ENCODE peak calls at places on chromosome 9, in eight cellular contexts. Q is stomach, J is lower leg skin, M is esophagus squamous epithelium, S is NB4, K is ovary, I is HCT116, C is sigmoid colon. D is an unnamed sample.

GRCh38 chr9:106953166-106953565 is 90.2 kb downstream of the ZNF462 start:
- DNase-seq in C (no peak), I (no peak), K (no peak), M (no peak), Q (no peak), S (no peak), J (no peak), D (no peak)

GRCh38 chr9:29548436-29548835 is 1975.2 kb upstream of the C9orf72 start:
- DNase-seq in C (no peak), K (no peak), M (no peak), I (no peak), J (no peak), Q (no peak), S (no peak), D (no peak)

GRCh38 chr9:83582026-83582425 is 40.9 kb upstream of the IDNK start:
- DNase-seq in Q (no peak), C (no peak), S (no peak), J (no peak), M (no peak), K (no peak), I (no peak), D (no peak)

GRCh38 chr9:136366826-136367225 is 3.3 kb upstream of the DNLZ start:
- DNase-seq in I (no peak), Q (no peak), K (no peak), S (no peak), J (no peak), C (no peak), M (no peak), D (no peak)

GRCh38 chr9:124782661-124783574 is 6.0 kb downstream of the OLFML2A start:
- DNase-seq in C (peak), M (no peak), I (no peak), Q (peak), S (no peak), K (peak), J (peak), D (no peak)

GRCh38 chr9:68546596-68547390 is 6.1 kb upstream of the TMEM252 start:
- DNase-seq in K (no peak), I (no peak), C (no peak), M (no peak), S (peak), J (no peak), Q (no peak), D (no peak)

GRCh38 chr9:96487949-96488348 is 38.0 kb downstream of the HABP4 start:
- DNase-seq in S (no peak), I (no peak), J (no peak), Q (no peak), C (no peak), K (peak), M (no peak), D (no peak)

GRCh38 chr9:35829084-35829763 is at the start of gene TMEM8B:
- DNase-seq in Q (peak), K (peak), C (peak), I (peak), M (peak), J (peak), S (peak), D (peak)

GRCh38 chr9:136860933-136861873 is 4.9 kb downstream of the EDF1 start:
- DNase-seq in I (no peak), C (peak), J (no peak), M (no peak), S (no peak), Q (no peak), K (no peak), D (peak)

GRCh38 chr9:132973713-132974112 is 4.8 kb upstream of the GFI1B start:
- DNase-seq in I (peak), Q (no peak), M (no peak), J (no peak), K (no peak), S (peak), C (no peak), D (no peak)

GRCh38 chr9:106619211-106619610 is 243.8 kb upstream of the ZNF462 start:
- DNase-seq in I (no peak), J (no peak), Q (no peak), C (no peak), K (no peak), M (no peak), S (no peak), D (no peak)

GRCh38 chr9:85941966-85942912 is 1.3 kb downstream of the NAA35 start:
- DNase-seq in M (no peak), I (no peak), Q (no peak), K (no peak), J (no peak), C (no peak), S (no peak), D (no peak)

GRCh38 chr9:79572891-79573696 is 1.3 kb downstream of the TLE4 start:
- DNase-seq in K (peak), S (peak), M (no peak), C (peak), Q (peak), J (peak), I (no peak), D (peak)

GRCh38 chr9:131999692-132000551 is 79.7 kb downstream of the MED27 start:
- DNase-seq in Q (no peak), K (no peak), M (no peak), S (no peak), I (no peak), C (no peak), J (no peak), D (no peak)

GRCh38 chr9:70412678-70413426 is 1.6 kb downstream of the KLF9 start:
- DNase-seq in Q (peak), I (no peak), J (peak), C (peak), K (peak), S (peak), M (peak), D (peak)

GRCh38 chr9:31323726-31324444 is 1060.6 kb upstream of the ACO1 start:
- DNase-seq in J (no peak), C (no peak), M (no peak), I (no peak), K (no peak), S (no peak), Q (no peak), D (no peak)

GRCh38 chr9:136021891-136022681 is 60.9 kb upstream of the UBAC1 start:
- DNase-seq in Q (no peak), J (peak), S (no peak), M (no peak), C (peak), K (peak), I (no peak), D (peak)

GRCh38 chr9:20906326-20906725 is 125.1 kb downstream of the HACD4 start:
- DNase-seq in K (no peak), S (no peak), J (no peak), C (no peak), M (no peak), Q (no peak), I (no peak), D (no peak)

GRCh38 chr9:132804576-132805295 is 73.3 kb downstream of the AK8 start:
- DNase-seq in C (no peak), Q (no peak), J (peak), I (no peak), S (no peak), M (no peak), K (no peak), D (no peak)

GRCh38 chr9:126335837-126336236 is 9.2 kb downstream of the MVB12B start:
- DNase-seq in I (no peak), C (no peak), K (no peak), Q (no peak), M (no peak), S (no peak), J (peak), D (no peak)

GRCh38 chr9:109417585-109418544 is 80.2 kb downstream of the PTPN3 start:
- DNase-seq in J (no peak), Q (no peak), M (no peak), I (no peak), S (peak), K (no peak), C (no peak), D (no peak)

GRCh38 chr9:136085815-136086212 is 9.3 kb downstream of the NACC2 start:
- DNase-seq in M (no peak), S (no peak), Q (peak), C (peak), J (no peak), I (no peak), K (peak), D (peak)

GRCh38 chr9:20760246-20760901 is 76.3 kb downstream of the FOCAD start:
- DNase-seq in I (no peak), C (no peak), M (no peak), S (no peak), K (no peak), Q (no peak), J (no peak), D (no peak)

GRCh38 chr9:129166962-129167557 is 11.0 kb downstream of the IER5L start:
- DNase-seq in Q (peak), M (peak), J (peak), C (peak), I (peak), S (peak), K (peak), D (peak)

GRCh38 chr9:4926239-4926638 is 58.8 kb upstream of the JAK2 start:
- DNase-seq in K (no peak), Q (no peak), C (no peak), J (no peak), M (no peak), S (no peak), I (no peak), D (no peak)

GRCh38 chr9:123419721-123420559 is 63.9 kb downstream of the CRB2 start:
- DNase-seq in J (peak), I (no peak), Q (no peak), M (no peak), S (no peak), C (peak), K (peak), D (no peak)

GRCh38 chr9:107711528-107711927 is 222.0 kb upstream of the KLF4 start:
- DNase-seq in I (peak), M (no peak), S (no peak), Q (no peak), K (peak), J (peak), C (no peak), D (peak)

DNA sequence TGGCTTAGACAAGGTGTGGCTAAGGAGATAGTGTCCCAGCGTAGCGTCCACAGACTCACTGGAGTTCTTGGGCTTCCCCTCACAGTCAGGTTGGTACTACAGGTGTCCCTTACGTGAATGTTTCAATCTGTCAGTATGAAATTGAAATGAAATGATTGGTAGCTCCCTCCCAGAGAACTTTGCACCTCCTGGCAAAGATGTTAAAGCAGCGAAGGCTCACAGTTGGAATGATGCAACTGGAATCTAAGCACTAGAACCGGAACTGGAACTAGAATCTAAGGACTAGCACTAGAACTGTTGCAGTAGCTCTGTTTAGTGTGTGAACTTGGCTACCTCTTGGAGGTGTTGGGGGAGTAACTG is 1.1 kb downstream of the SLC31A1 start:
- DNase-seq in I (no peak), K (no peak), S (peak), M (no peak), Q (no peak), J (no peak), C (no peak), D (no peak)
- TF ChIP-seq POLR2A in I (no peak), K (no peak), S (no peak), M (no peak), Q (no peak), J (no peak), C (no peak), D (no peak)

GRCh38 chr9:122346478-122347347 is 24.1 kb upstream of the PTGS1 start:
- DNase-seq in Q (peak), S (no peak), I (no peak), M (no peak), J (peak), C (peak), K (peak), D (peak)

GRCh38 chr9:122348791-122349190 is 22.0 kb upstream of the PTGS1 start:
- DNase-seq in K (no peak), Q (no peak), C (no peak), S (no peak), J (no peak), M (no peak), I (no peak), D (no peak)

GRCh38 chr9:122348288-122348777 is 22.5 kb upstream of the PTGS1 start:
- DNase-seq in C (peak), K (no peak), Q (no peak), S (no peak), J (no peak), I (no peak), M (no peak), D (no peak)

GRCh38 chr9:122349201-122349600 is 21.6 kb upstream of the PTGS1 start:
- DNase-seq in S (no peak), I (no peak), C (peak), K (no peak), M (no peak), J (no peak), Q (no peak), D (no peak)

GRCh38 chr9:122347348-122348287 is 23.2 kb upstream of the PTGS1 start:
- DNase-seq in Q (no peak), S (no peak), J (no peak), M (no peak), C (no peak), I (no peak), K (no peak), D (no peak)
- TF ChIP-seq CTCF in Q (no peak), S (no peak), J (no peak), M (no peak), C (no peak), I (peak), K (no peak), D (no peak)

GRCh38 chr9:133990366-133991210 is 1.5 kb downstream of the VAV2 start:
- DNase-seq in S (no peak), M (no peak), J (peak), K (no peak), C (peak), I (peak), Q (peak), D (peak)
- TF ChIP-seq POLR2A in S (no peak), M (no peak), J (no peak), K (no peak), C (no peak), I (no peak), Q (no peak), D (peak)

GRCh38 chr9:95116002-95116819 is 201.3 kb downstream of the FANCC start:
- DNase-seq in M (no peak), J (no peak), I (no peak), K (no peak), Q (peak), C (peak), S (no peak), D (peak)
- TF ChIP-seq CTCF in M (peak), J (no peak), I (peak), K (no peak), Q (peak), C (peak), S (no peak), D (peak)

DNA sequence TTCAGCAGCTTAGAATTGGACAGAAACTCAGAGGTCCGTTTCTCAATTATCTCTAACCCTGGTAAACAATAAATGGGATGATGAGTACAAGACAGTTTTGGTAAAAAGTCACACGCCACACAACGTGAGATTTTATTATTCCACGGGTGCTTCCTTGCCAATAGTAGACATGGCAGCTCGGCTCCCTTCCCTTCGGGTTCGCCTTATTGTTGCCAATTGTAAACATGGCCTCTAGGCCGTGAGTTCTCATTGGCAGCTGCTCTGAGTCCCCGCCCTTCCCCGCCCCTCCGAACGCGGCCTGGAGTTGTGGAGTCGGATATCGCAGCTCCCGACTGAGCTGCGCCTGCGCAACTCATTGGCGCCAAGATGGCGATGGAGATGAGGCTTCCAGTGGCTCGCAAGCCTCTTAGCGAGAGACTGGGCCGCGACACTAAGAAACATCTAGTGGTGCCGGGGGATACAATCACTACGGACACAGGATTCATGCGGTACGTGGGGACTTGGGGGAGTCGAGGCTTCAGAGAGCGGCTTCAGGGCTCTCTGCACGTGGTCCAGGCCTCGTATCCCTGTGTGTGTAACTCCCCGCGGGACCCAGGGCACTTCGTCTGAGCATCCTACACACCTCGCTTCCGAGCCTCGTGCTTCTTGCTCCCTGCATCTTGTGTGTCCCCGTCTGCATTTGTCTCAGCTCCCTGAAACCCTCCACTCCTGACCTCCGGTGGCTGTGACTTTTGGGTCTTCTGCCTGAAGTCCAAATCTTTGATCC is at the start of gene EXOSC2:
- DNase-seq in J (peak), I (peak), K (peak), Q (peak), S (peak), M (peak), C (peak), D (peak)
- TF ChIP-seq POLR2A in J (peak), I (peak), K (peak), Q (no peak), S (peak), M (peak), C (peak), D (peak)

DNA sequence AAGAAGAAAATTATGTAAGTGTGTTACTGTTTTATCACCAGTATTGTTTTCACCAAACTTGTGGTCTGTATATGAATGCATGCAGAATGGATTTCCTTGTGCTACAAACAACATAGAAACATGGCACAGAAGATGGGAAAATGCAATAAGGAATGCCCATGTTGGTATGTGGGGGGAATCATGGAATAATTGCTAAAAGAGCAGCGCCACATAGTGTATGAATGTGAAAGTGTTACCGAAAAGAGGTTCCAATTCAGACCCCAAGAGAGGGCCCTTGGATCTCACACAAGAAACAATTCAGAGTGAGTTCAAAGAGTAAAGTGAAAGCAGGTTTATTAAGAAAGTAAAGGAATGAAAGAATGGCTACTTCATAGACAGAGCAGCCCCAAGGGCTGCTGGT is 26.4 kb upstream of the TYRP1 start:
- DNase-seq in J (no peak), Q (no peak), C (no peak), S (peak), M (no peak), K (no peak), I (no peak), D (no peak)
- TF ChIP-seq CTCF in J (no peak), Q (no peak), C (no peak), S (peak), M (no peak), K (no peak), I (no peak), D (no peak)

D was measured in body of pancreas.